ENCODE peak calls at places on chromosome 21, in six cellular contexts. N is ecto neural progenitor cell; X is central memory CD4-positive, alpha-beta T cell; C is caudate nucleus; D is CD8-positive, alpha-beta T cell; V is NCI-H2029. I is an unnamed sample.

GRCh38 chr21:44006656-44007055 is 5.5 kb upstream of the TRAPPC10 start:
- DNase-seq in N (no peak), X (no peak), C (no peak), D (no peak), V (no peak), I (no peak)

GRCh38 chr21:28193189-28193588 is 799.5 kb downstream of the LTN1 start:
- DNase-seq in N (no peak), X (no peak), C (no peak), D (no peak), V (no peak), I (peak)

GRCh38 chr21:45994738-45995685 is 13.4 kb downstream of the COL6A1 start:
- DNase-seq in N (no peak), X (no peak), C (no peak), D (no peak), V (no peak), I (no peak)

GRCh38 chr21:34986561-34987533 is 62.3 kb downstream of the RUNX1 start:
- DNase-seq in N (no peak), X (peak), C (no peak), D (peak), V (no peak), I (no peak)

GRCh38 chr21:41593784-41594138 is 85.8 kb upstream of the TMPRSS2 start:
- DNase-seq in N (no peak), X (no peak), C (no peak), D (no peak), V (no peak), I (no peak)

GRCh38 chr21:45096216-45096615 is 21.8 kb downstream of the ADARB1 start:
- DNase-seq in N (no peak), X (no peak), C (no peak), D (no peak), V (no peak), I (no peak)

GRCh38 chr21:45227735-45228134 is 60.0 kb downstream of the POFUT2 start:
- DNase-seq in N (no peak), X (no peak), C (no peak), D (no peak), V (no peak), I (no peak)

GRCh38 chr21:35226960-35227741 is 178.0 kb upstream of the RUNX1 start:
- DNase-seq in N (no peak), X (peak), C (no peak), D (peak), V (peak), I (no peak)